ENCODE peak calls at places on chromosomes 12 and 14, in four cellular contexts. One of them, this sample, is unnamed.

GRCh38 chr14:100846309-100846859 is 20.5 kb downstream of the MEG3 start:
- DNase-seq in adrenal gland: no peak
- DNase-seq in HCT116: no peak
- DNase-seq in HFF-Myc: no peak
- DNase-seq in this sample: no peak

GRCh38 chr12:48084066-48084465 is 21.8 kb downstream of the SENP1 start:
- DNase-seq in adrenal gland: no peak
- DNase-seq in HCT116: no peak
- DNase-seq in HFF-Myc: no peak
- DNase-seq in this sample: no peak

GRCh38 chr12:50598321-50598862 is 93.6 kb downstream of the DIP2B start:
- DNase-seq in adrenal gland: peak
- DNase-seq in HCT116: no peak
- DNase-seq in HFF-Myc: no peak
- DNase-seq in this sample: no peak

GRCh38 chr14:32197919-32198318 is 3.9 kb upstream of the RNU6-7 start:
- DNase-seq in adrenal gland: no peak
- DNase-seq in HCT116: no peak
- DNase-seq in HFF-Myc: no peak
- DNase-seq in this sample: no peak

GRCh38 chr12:25741917-25742316 is 188.8 kb upstream of the LMNTD1 start:
- DNase-seq in adrenal gland: no peak
- DNase-seq in HCT116: no peak
- DNase-seq in HFF-Myc: no peak
- DNase-seq in this sample: no peak

GRCh38 chr14:91303091-91303923 is 58.8 kb upstream of the GPR68 start:
- DNase-seq in adrenal gland: no peak
- DNase-seq in HCT116: peak
- DNase-seq in HFF-Myc: no peak
- DNase-seq in this sample: peak

GRCh38 chr12:110248096-110248447 is 33.0 kb upstream of the ATP2A2 start:
- DNase-seq in adrenal gland: no peak
- DNase-seq in HCT116: no peak
- DNase-seq in HFF-Myc: no peak
- DNase-seq in this sample: peak

GRCh38 chr14:104341532-104342434 is 203.4 kb downstream of the KIF26A start:
- DNase-seq in adrenal gland: peak
- DNase-seq in HCT116: peak
- DNase-seq in HFF-Myc: no peak
- DNase-seq in this sample: peak

GRCh38 chr12:57810450-57810849 is 8.1 kb downstream of the AVIL start:
- DNase-seq in adrenal gland: no peak
- DNase-seq in HCT116: peak
- DNase-seq in HFF-Myc: no peak
- DNase-seq in this sample: peak

GRCh38 chr12:53952335-53952694 is 2.4 kb upstream of the HOXC12 start:
- DNase-seq in adrenal gland: no peak
- DNase-seq in HCT116: no peak
- DNase-seq in HFF-Myc: no peak
- DNase-seq in this sample: no peak
- TF ChIP-seq CTCF in adrenal gland: no peak
- TF ChIP-seq CTCF in HCT116: no peak
- TF ChIP-seq CTCF in HFF-Myc: no peak
- TF ChIP-seq CTCF in this sample: no peak

DNA sequence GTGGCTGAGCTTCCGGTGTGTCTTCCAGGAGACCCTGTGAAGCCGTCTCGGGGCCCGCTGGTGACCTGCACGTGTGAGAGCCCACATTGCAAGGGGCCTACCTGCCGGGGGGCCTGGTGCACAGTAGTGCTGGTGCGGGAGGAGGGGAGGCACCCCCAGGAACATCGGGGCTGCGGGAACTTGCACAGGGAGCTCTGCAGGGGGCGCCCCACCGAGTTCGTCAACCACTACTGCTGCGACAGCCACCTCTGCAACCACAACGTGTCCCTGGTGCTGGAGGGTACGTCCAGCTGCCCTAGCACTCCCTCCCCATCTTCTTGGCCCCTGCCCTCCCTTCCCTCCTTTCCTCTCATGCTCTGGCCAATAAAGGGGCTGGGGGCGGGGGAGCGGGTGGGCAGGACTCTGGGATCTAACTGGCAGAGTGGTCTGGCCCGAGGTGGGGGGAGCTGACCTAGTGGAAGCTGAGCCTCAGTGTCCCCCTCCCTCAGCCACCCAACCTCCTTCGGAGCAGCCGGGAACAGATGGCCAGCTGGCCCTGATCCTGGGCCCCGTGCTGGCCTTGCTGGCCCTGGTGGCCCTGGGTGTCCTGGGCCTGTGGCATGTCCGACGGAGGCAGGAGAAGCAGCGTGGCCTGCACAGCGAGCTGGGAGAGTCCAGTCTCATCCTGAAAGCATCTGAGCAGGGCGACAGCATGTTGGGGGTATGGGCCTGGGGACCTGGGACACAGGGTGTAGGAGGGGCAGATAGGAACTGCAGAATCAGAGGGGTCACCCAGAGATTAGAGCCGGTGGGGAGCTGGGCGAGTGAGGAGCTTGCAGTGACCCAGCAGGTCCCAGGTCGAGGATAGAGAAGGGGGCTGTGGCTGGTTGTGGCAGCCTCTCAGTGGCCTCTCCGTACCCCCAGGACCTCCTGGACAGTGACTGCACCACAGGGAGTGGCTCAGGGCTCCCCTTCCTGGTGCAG is 6.0 kb downstream of the ACVRL1 start:
- DNase-seq in adrenal gland: no peak
- DNase-seq in HCT116: no peak
- DNase-seq in HFF-Myc: no peak
- DNase-seq in this sample: no peak
- TF ChIP-seq CTCF in adrenal gland: no peak
- TF ChIP-seq CTCF in HCT116: peak
- TF ChIP-seq CTCF in HFF-Myc: peak
- TF ChIP-seq CTCF in this sample: no peak

GRCh38 chr12:93638095-93638494 is 39.1 kb upstream of the CRADD start:
- DNase-seq in adrenal gland: no peak
- DNase-seq in HCT116: no peak
- DNase-seq in HFF-Myc: no peak
- DNase-seq in this sample: no peak

GRCh38 chr12:93634416-93634815 is 42.8 kb upstream of the CRADD start:
- DNase-seq in adrenal gland: no peak
- DNase-seq in HCT116: no peak
- DNase-seq in HFF-Myc: no peak
- DNase-seq in this sample: no peak

GRCh38 chr12:93636708-93637107 is 40.5 kb upstream of the CRADD start:
- DNase-seq in adrenal gland: no peak
- DNase-seq in HCT116: no peak
- DNase-seq in HFF-Myc: no peak
- DNase-seq in this sample: no peak

DNA sequence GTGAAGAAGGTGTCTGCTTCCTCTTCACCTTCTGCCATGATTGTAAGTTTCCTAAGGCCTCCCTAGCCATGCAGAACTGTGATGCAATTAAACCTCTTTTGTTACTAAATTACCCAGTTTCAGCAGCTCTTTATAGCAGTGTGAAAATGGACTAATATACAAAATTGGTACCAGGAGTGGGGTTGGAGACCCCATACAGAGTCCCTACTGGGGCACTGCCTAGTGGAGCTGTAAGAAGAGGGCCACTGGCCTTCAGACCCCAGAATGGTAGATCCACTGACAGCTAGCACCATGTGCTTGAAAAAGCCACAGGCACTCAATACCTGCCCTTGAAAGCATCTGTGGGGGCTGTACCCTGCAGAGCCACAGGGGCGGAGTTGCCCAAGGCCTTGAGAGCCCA is 44.8 kb upstream of the CRADD start:
- DNase-seq in adrenal gland: no peak
- DNase-seq in HCT116: no peak
- DNase-seq in HFF-Myc: no peak
- DNase-seq in this sample: no peak
- TF ChIP-seq CTCF in adrenal gland: no peak
- TF ChIP-seq CTCF in HCT116: no peak
- TF ChIP-seq CTCF in HFF-Myc: no peak
- TF ChIP-seq CTCF in this sample: no peak

GRCh38 chr12:1517007-1517406 is 77.4 kb downstream of the FBXL14 start:
- DNase-seq in adrenal gland: no peak
- DNase-seq in HCT116: no peak
- DNase-seq in HFF-Myc: no peak
- DNase-seq in this sample: no peak
- TF ChIP-seq CTCF in adrenal gland: no peak
- TF ChIP-seq CTCF in HCT116: peak
- TF ChIP-seq CTCF in HFF-Myc: peak
- TF ChIP-seq CTCF in this sample: no peak

DNA sequence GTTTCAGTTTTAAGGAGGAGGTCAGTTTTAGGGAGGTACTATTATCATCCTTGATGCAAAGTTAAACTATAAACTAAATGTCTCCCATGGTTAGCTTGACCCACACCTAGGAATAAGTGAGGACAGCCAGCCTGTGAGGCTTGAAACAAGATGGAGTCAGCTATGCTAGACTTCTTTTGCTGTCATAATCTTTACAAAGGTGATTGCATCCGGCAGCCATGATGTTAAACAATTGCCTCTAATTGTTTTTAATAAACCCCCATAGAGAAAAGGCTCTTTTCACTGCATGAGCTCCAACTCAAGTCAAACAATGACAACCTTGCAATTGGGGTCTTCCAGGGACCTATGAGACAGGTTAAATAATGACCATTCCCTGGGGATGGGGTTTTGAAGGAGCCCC is 45.7 kb upstream of the EEA1 start:
- DNase-seq in adrenal gland: no peak
- DNase-seq in HCT116: no peak
- DNase-seq in HFF-Myc: no peak
- DNase-seq in this sample: no peak
- TF ChIP-seq CTCF in adrenal gland: no peak
- TF ChIP-seq CTCF in HCT116: no peak
- TF ChIP-seq CTCF in HFF-Myc: no peak
- TF ChIP-seq CTCF in this sample: no peak

DNA sequence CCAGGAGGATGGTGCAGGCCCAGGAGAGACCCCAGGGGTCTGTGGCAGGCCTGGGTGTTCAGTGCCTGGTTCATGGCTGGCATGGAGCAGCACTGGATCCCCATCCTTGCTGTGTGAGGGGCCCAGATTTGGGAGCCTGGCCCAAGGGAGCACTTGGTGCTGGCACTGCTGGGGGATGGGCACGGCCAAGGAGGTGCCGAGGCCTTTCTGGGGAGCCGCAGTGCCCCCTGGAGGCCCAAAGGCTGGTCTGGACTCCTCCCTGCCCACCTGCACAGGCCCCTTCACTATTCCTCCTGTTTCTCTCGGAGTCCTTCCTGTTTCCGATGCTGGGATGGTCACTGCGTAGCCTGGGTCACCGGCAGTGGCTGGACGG is 48.6 kb downstream of the LRCOL1 start:
- DNase-seq in adrenal gland: no peak
- DNase-seq in HCT116: no peak
- DNase-seq in HFF-Myc: no peak
- DNase-seq in this sample: peak
- TF ChIP-seq CTCF in adrenal gland: peak
- TF ChIP-seq CTCF in HCT116: peak
- TF ChIP-seq CTCF in HFF-Myc: peak
- TF ChIP-seq CTCF in this sample: peak